ENCODE peak calls at places on chromosomes 12 and 14, in four cellular contexts. Z is aorta, E is upper lobe of right lung, M is ovary. V is an unnamed sample.
A peak's percentile ranks its signal among the peaks of the same experiment; 100 is the strongest.

GRCh38 chr14:21846227-21846885 is 172.7 kb upstream of the OR4E1 start:
- DNase-seq in Z (no peak), E (no peak), M (no peak), V (peak; percentile 21)

GRCh38 chr12:122385171-122386041 is 37.1 kb downstream of the CLIP1 start:
- DNase-seq in Z (no peak), E (no peak), M (no peak), V (no peak)

GRCh38 chr14:70744631-70745030 is 64.7 kb downstream of the MAP3K9 start:
- DNase-seq in Z (no peak), E (no peak), M (no peak), V (peak; percentile 6)

GRCh38 chr12:103884316-103884715 is 43.3 kb upstream of the NT5DC3 start:
- DNase-seq in Z (no peak), E (no peak), M (peak; percentile 24), V (no peak)

GRCh38 chr12:2258035-2258434 is 205.2 kb downstream of the CACNA1C start:
- DNase-seq in Z (no peak), E (no peak), M (no peak), V (no peak)

GRCh38 chr12:93019911-93020224 is 90.8 kb upstream of the EEA1 start:
- DNase-seq in Z (no peak), E (no peak), M (peak; percentile 81), V (peak; percentile 81)

GRCh38 chr14:61812347-61813100 is 50.3 kb downstream of the SNAPC1 start:
- DNase-seq in Z (peak; percentile 78), E (no peak), M (no peak), V (no peak)

GRCh38 chr14:60349663-60350365 is 100.8 kb downstream of the PPM1A start:
- DNase-seq in Z (no peak), E (no peak), M (peak; percentile 22), V (peak; percentile 43)

GRCh38 chr14:68951051-68951797 is 27.9 kb downstream of the ACTN1 start:
- DNase-seq in Z (peak; percentile 95), E (peak; percentile 76), M (peak; percentile 94), V (peak; percentile 34)

GRCh38 chr14:102982852-102983470 is 60.5 kb downstream of the AMN start:
- DNase-seq in Z (peak; percentile 61), E (no peak), M (no peak), V (no peak)

GRCh38 chr14:95855606-95856005 is 21.0 kb upstream of the TUNAR start:
- DNase-seq in Z (no peak), E (no peak), M (no peak), V (no peak)

GRCh38 chr14:102868956-102869531 is 53.4 kb upstream of the AMN start:
- DNase-seq in Z (no peak), E (no peak), M (no peak), V (no peak)

GRCh38 chr14:22179190-22179589 is 409.8 kb downstream of the DAD1 start:
- DNase-seq in Z (no peak), E (no peak), M (no peak), V (no peak)

GRCh38 chr14:68144051-68144681 is 324.6 kb downstream of the RAD51B start:
- DNase-seq in Z (no peak), E (no peak), M (peak; percentile 43), V (peak; percentile 63)

GRCh38 chr12:120744922-120745493 is 19.4 kb downstream of the ACADS start:
- DNase-seq in Z (no peak), E (no peak), M (no peak), V (no peak)

GRCh38 chr12:22672951-22673350 is 48.0 kb downstream of the ETNK1 start:
- DNase-seq in Z (no peak), E (no peak), M (no peak), V (no peak)

GRCh38 chr12:82959821-82960220 is 273.1 kb downstream of the TMTC2 start:
- DNase-seq in Z (no peak), E (no peak), M (no peak), V (no peak)

GRCh38 chr14:50410921-50411320 is 14.2 kb upstream of the CDKL1 start:
- DNase-seq in Z (no peak), E (no peak), M (no peak), V (no peak)

GRCh38 chr12:128685903-128686475 is 137.8 kb downstream of the SLC15A4 start:
- DNase-seq in Z (no peak), E (no peak), M (no peak), V (no peak)

GRCh38 chr12:76020731-76021672 is 10.6 kb downstream of the PHLDA1 start:
- DNase-seq in Z (no peak), E (no peak), M (peak; percentile 64), V (peak; percentile 47)

GRCh38 chr12:31959701-31960391 is 631 bp downstream of the RESF1 start:
- DNase-seq in Z (peak; percentile 88), E (no peak), M (peak; percentile 72), V (peak; percentile 71)

GRCh38 chr14:33765251-33765650 is 185.6 kb downstream of the EGLN3 start:
- DNase-seq in Z (no peak), E (no peak), M (no peak), V (no peak)

GRCh38 chr12:66241061-66242043 is 52.3 kb downstream of the IRAK3 start:
- DNase-seq in Z (no peak), E (no peak), M (no peak), V (no peak)

GRCh38 chr14:72636871-72637270 is 257.0 kb downstream of the DPF3 start:
- DNase-seq in Z (no peak), E (no peak), M (no peak), V (no peak)

GRCh38 chr14:91113829-91114078 is at the start of gene DGLUCY:
- DNase-seq in Z (peak; percentile 90), E (peak; percentile 90), M (peak; percentile 74), V (peak; percentile 81)

GRCh38 chr12:32997471-32997870 is 100.9 kb upstream of the PKP2 start:
- DNase-seq in Z (no peak), E (no peak), M (no peak), V (no peak)

GRCh38 chr12:28137414-28137813 is 52.8 kb upstream of the CCDC91 start:
- DNase-seq in Z (no peak), E (no peak), M (no peak), V (no peak)

GRCh38 chr14:60093606-60094005 is 1.9 kb downstream of the PCNX4 start:
- DNase-seq in Z (no peak), E (no peak), M (no peak), V (no peak)

GRCh38 chr12:60494249-60494648 is 898.4 kb downstream of the SLC16A7 start:
- DNase-seq in Z (no peak), E (no peak), M (no peak), V (peak; percentile 10)

GRCh38 chr14:41993687-41994086 is 387.0 kb downstream of the LRFN5 start:
- DNase-seq in Z (no peak), E (no peak), M (no peak), V (no peak)

DNA sequence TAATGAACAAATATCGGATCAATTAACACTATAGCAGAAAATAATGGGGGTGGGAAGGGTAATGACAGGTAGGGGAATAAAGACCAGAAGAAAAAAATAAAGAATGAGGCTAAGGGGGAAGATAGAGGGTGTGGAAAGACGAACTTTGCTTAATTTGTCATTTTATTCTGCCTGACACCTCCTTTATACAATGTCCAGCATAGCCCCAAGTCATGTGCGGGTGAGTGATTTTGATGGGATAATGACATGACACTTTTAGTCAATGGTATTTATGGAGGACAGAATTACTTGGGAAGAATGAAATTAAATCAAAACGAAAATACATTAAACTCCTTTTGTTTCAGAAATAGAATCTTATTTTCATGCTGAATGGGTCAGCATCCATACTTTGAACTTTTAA is 20.5 kb upstream of the IFNG-AS1 start:
- DNase-seq in Z (no peak), E (no peak), M (no peak), V (no peak)
- H3K4me1 ChIP-seq in Z (no peaks in the 10 kb centered on the region), E (no peaks in the 10 kb centered on the region), M (no peaks in the 10 kb centered on the region), V (no peaks in the 10 kb centered on the region)

GRCh38 chr12:55849616-55850015 is 6.9 kb upstream of the MMP19 start:
- DNase-seq in Z (peak; percentile 65), E (no peak), M (peak; percentile 51), V (no peak)
- H3K27ac ChIP-seq in Z (no peak overlapping the region), E (no peak overlapping the region), M (no peak overlapping the region), V (no peak overlapping the region)

GRCh38 chr12:26822051-26822450 is 10.9 kb downstream of the ITPR2 start:
- DNase-seq in Z (no peak), E (no peak), M (no peak), V (peak; percentile 10)

GRCh38 chr12:26823391-26823790 is 9.6 kb downstream of the ITPR2 start:
- DNase-seq in Z (no peak), E (no peak), M (no peak), V (no peak)

GRCh38 chr12:26826437-26826836 is 6.6 kb downstream of the ITPR2 start:
- DNase-seq in Z (no peak), E (no peak), M (no peak), V (no peak)

GRCh38 chr12:26828315-26828714 is 4.7 kb downstream of the ITPR2 start:
- DNase-seq in Z (no peak), E (no peak), M (no peak), V (no peak)

DNA sequence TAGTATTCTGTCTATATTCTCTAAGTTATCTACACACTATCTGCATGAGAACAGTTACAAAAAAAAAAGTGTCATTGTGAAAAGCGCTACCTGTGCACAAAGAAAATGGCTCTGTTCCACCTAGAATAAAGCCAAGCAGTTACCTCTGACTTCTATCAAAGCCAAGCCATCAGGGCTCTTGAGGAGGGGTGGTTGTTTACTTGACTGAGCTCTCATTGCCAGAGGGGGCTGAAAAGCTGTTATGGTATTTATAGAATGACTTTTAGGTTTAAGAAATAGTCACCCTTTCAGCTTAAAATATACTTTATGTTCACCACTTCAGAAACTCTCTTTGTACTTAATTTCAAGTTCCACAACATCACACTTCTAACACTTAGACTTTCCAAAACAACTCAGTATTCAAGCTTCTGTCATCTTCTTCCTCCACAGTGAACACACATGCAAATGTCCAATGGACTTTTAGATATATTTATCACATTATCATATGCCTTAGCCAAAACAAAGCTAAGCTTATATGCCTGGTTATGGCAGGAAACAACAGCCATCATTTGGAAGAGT is 7.5 kb downstream of the ITPR2 start:
- DNase-seq in Z (no peak), E (no peak), M (no peak), V (no peak)
- H3K4me1 ChIP-seq in Z (no peaks in the 10 kb centered on the region), E (peaks cover 5% of the 10 kb centered on the region), M (peaks cover 2% of the 10 kb centered on the region), V (peaks cover 3% of the 10 kb centered on the region)

GRCh38 chr12:10393291-10393690 is 3.5 kb upstream of the KLRK1 start:
- DNase-seq in Z (no peak), E (no peak), M (no peak), V (no peak)
- H3K27ac ChIP-seq in Z (no peak overlapping the region), E (no peak overlapping the region), M (no peak overlapping the region), V (no peak overlapping the region)

DNA sequence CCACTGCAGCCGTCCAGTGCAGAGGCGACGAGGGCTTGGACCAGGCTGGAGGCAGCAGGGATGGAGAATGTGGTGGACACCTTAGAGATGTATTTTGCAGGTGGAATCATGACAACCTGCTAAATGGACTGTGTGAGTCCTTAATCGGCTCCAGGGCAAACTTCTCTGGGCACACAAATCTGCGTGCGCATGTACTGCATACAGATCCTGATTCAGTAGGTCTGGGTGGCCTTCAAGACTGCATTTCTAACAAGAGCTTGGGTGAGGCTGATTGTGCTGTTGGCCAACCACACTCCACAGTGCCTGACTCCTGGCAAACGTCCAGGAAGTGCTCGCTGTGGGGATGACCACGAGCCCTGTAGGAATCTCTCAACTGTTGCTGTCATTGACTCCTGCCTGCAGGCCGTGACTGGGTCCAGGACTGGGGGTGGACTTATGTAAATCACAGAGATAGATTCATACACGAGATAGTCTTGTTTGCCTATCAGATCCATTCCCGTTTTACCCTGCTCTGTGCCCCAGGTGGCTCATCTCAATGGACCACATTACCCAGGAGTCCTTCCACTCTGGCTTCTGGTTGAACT is 27.2 kb downstream of the JDP2 start:
- DNase-seq in Z (peak; percentile 87), E (peak; percentile 79), M (peak; percentile 81), V (peak; percentile 43)
- H3K4me1 ChIP-seq in Z (peaks cover 4% of the 10 kb centered on the region), E (peaks cover 51% of the 10 kb centered on the region), M (peaks cover 54% of the 10 kb centered on the region), V (peaks cover 10% of the 10 kb centered on the region)